ENCODE peak calls at places on chromosomes 13 and 19, in five cellular contexts. G, Q, D, B and C are unnamed samples.

GRCh38 chr13:112688560-112689497 is 1.0 kb upstream of the ATP11A start:
- DNase-seq in G (no peak), B (peak; percentile 59), D (peak; percentile 67), Q (peak; percentile 62), C (peak; percentile 63)

GRCh38 chr13:38888309-38888708 is 102.3 kb downstream of the STOML3 start:
- DNase-seq in Q (no peak), G (peak; percentile 31), B (no peak), D (no peak), C (no peak)

GRCh38 chr13:59112375-59112774 is 1051.4 kb downstream of the DIAPH3 start:
- DNase-seq in B (no peak), D (peak; percentile 63), Q (no peak), G (peak; percentile 99), C (no peak)

GRCh38 chr19:10295305-10295846 is 5.6 kb downstream of the ICAM5 start:
- DNase-seq in D (no peak), Q (peak; percentile 39), G (no peak), B (peak; percentile 40), C (peak; percentile 79)

GRCh38 chr13:53092931-53093330 is 64.3 kb downstream of the OLFM4 start:
- DNase-seq in B (no peak), G (no peak), Q (no peak), D (no peak), C (no peak)

GRCh38 chr19:1252221-1252817 is 3.9 kb downstream of the MIDN start:
- DNase-seq in D (peak; percentile 96), Q (peak; percentile 83), B (peak; percentile 97), G (peak; percentile 88), C (peak; percentile 97)

GRCh38 chr13:49997935-49998334 is 1.1 kb downstream of the TRIM13 start:
- DNase-seq in G (no peak), B (no peak), D (no peak), Q (no peak), C (no peak)

GRCh38 chr19:34806976-34807860 is 34.2 kb upstream of the ZNF599 start:
- DNase-seq in Q (no peak), B (no peak), D (no peak), G (no peak), C (no peak)

GRCh38 chr13:90834700-90835099 is 512.8 kb upstream of the MIR17HG start:
- DNase-seq in D (no peak), B (no peak), Q (no peak), G (no peak), C (no peak)

GRCh38 chr19:29714371-29714952 is 599 bp downstream of the C19orf12 start:
- DNase-seq in D (no peak), G (no peak), B (no peak), Q (no peak), C (no peak)

GRCh38 chr19:5002143-5002542 is 33.2 kb downstream of the KDM4B start:
- DNase-seq in Q (no peak), D (peak; percentile 78), G (peak; percentile 73), B (no peak), C (no peak)

GRCh38 chr13:58960909-58961308 is 1202.8 kb downstream of the DIAPH3 start:
- DNase-seq in G (peak; percentile 2), D (no peak), Q (no peak), B (no peak), C (no peak)

GRCh38 chr19:31436121-31436776 is 87.0 kb upstream of the TSHZ3 start:
- DNase-seq in Q (no peak), B (no peak), D (no peak), G (peak; percentile 24), C (no peak)

GRCh38 chr13:24074687-24075086 is 85.8 kb upstream of the SPATA13 start:
- DNase-seq in G (no peak), B (peak; percentile 66), Q (no peak), D (no peak), C (no peak)

GRCh38 chr13:95301947-95302386 is 716 bp upstream of the ABCC4 start:
- DNase-seq in D (no peak), G (no peak), Q (no peak), B (no peak), C (no peak)

GRCh38 chr19:46733693-46734240 is 12.1 kb upstream of the FKRP start:
- DNase-seq in B (no peak), Q (no peak), G (no peak), D (no peak), C (no peak)
- TF ChIP-seq POLR2A in B (no peak), Q (no peak), G (no peak), D (no peak), C (no peak)

DNA sequence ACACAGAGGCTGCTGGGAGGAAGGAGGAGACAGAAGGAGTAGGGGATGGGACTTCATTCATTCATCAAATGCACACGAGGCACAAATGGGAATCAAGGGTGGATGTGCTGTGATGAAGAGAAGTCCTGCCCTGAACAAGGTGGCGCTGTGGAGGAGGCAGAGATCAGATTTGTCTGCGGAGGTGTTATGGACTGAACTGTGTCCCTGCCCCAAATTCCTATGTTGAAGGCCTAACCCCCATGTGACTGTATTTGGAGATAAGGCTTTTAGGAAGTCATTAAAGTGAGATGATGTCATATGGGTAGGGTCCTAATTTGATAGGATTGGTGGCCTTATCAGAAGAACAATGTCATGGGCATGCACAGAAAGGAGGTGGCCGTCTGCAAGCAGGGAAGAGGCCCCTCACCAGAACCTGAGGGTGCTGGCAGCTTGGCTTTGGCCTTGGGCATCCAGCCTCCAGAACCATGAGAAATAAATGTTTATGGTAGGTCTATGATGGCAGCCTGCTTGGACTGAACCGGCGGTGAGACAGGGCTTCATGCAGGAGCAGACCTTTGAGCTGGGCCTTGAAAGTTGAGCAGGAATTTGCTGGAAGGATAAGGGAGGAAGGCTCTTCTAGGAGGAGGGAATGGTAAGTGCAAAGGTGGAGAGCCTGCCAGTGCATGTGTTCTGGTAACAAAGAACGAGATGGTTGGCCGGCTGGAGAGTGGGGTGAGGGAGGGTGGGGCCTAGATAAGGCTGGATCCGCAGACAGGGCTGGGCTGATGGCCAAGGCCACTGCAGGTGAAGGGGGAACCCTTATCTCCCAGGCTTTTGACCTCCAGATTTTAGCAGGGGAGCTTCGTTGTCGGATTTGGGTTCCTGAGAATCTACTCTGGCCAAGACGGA is 2.7 kb upstream of the CEBPA start:
- DNase-seq in B (peak; percentile 80), D (no peak), G (no peak), Q (no peak), C (peak; percentile 40)
- H3K27ac ChIP-seq in B (peak overlapping the region; percentile 86), D (no peak overlapping the region), G (no peak overlapping the region), Q (no peak overlapping the region), C (no peak overlapping the region)

DNA sequence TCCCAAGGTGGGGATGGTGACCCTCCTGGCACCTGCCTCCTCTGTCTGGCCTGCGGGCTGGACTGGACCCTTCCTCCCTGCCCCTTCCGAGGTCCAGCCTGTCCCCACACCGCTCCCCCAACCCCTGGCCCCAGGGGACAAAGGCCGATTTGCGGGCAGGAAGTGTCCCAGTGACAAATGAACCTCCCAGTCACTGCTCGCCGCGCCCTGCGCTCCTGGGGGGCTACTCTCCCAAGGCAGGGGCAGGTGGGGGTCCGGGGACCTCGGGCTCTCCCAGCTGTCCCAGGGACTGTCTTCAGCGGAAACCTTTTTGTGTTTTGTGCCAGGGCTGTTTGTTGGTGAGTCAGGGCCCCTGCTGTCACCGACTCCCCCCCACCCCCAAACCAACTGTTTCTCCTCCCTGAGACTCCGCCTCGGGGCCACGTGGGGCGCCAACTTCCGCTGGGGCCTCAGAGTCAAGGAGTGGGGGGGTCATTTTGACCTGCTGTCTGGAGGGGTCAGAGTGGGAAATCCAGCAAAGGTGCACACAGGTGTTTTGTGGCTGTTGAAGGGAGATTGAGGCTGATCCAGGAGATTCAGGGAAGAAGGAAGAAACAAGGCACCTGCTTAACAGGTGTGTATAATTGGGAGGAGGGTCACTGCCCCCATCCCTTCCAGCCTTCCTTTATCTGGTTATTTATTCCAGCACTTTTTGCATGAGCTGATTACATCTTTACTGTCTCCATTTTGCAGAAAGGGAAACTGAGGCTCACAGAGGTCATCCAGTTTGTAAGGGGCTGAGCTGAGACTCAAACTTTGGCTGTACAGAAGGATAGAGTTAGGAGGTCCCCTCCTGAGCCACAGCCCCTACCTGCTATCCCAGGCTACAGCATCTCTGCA is 831 bp downstream of the PGPEP1 start:
- DNase-seq in D (peak; percentile 87), G (peak; percentile 42), Q (peak; percentile 54), B (peak; percentile 77), C (peak; percentile 65)
- TF ChIP-seq POLR2A in D (no peak), G (no peak), Q (no peak), B (peak; percentile 25), C (peak; percentile 37)

GRCh38 chr19:3431760-3432397 is 48.4 kb downstream of the SMIM24 start:
- DNase-seq in Q (no peak), B (no peak), D (no peak), G (no peak), C (no peak)

GRCh38 chr19:3433805-3434540 is 46.4 kb downstream of the SMIM24 start:
- DNase-seq in G (no peak), D (no peak), Q (no peak), B (no peak), C (no peak)

GRCh38 chr19:3434630-3435553 is 45.4 kb downstream of the SMIM24 start:
- DNase-seq in D (peak; percentile 97), Q (peak; percentile 96), G (peak; percentile 93), B (peak; percentile 81), C (peak; percentile 95)

GRCh38 chr19:3433313-3433712 is 47.0 kb downstream of the SMIM24 start:
- DNase-seq in G (no peak), Q (no peak), B (no peak), D (no peak), C (no peak)
- H3K27ac ChIP-seq in G (no peak overlapping the region), Q (no peak overlapping the region), B (peak overlapping the region; percentile 26), D (peak overlapping the region; percentile 72), C (peak overlapping the region; percentile 66)